ENCODE peak calls at places on chromosomes 7 and 10, in nine cellular contexts. F is astrocyte of the spinal cord, Y is lung, V is thyroid gland, L is thoracic aorta, K is IMR-90, S is ovary, M is AG04449, W is tibial artery. A is an unnamed sample.

GRCh38 chr10:14837003-14837755 is 658 bp downstream of the CDNF start:
- DNase-seq in V (no peak), F (no peak), L (no peak), S (no peak), K (no peak), W (no peak), Y (no peak), M (no peak), A (no peak)

GRCh38 chr7:27212587-27213149 is 12.8 kb upstream of the HOXA13 start:
- DNase-seq in Y (no peak), S (no peak), L (no peak), V (no peak), W (peak), F (no peak), K (no peak), M (no peak), A (no peak)

GRCh38 chr10:91977501-91977900 is 53.9 kb downstream of the BTAF1 start:
- DNase-seq in M (no peak), V (no peak), K (no peak), S (no peak), Y (no peak), F (no peak), W (no peak), L (no peak), A (no peak)

GRCh38 chr10:118737594-118738302 is 17.0 kb downstream of the CACUL1 start:
- DNase-seq in Y (no peak), K (no peak), S (no peak), M (no peak), L (no peak), W (no peak), F (no peak), V (no peak), A (no peak)

GRCh38 chr10:113565364-113565763 is 12.5 kb downstream of the HABP2 start:
- DNase-seq in V (no peak), Y (no peak), F (no peak), L (no peak), S (no peak), W (no peak), M (no peak), K (no peak), A (no peak)

GRCh38 chr7:20240080-20240926 is 23.1 kb upstream of the MACC1 start:
- DNase-seq in W (no peak), S (no peak), Y (no peak), F (no peak), M (no peak), V (no peak), K (no peak), L (no peak), A (no peak)

GRCh38 chr10:64038097-64038496 is 516.9 kb downstream of the REEP3 start:
- DNase-seq in F (no peak), M (no peak), W (no peak), K (no peak), Y (no peak), S (no peak), V (no peak), L (no peak), A (no peak)

GRCh38 chr7:725223-726005 is 1.1 kb upstream of the DNAAF5 start:
- DNase-seq in W (no peak), S (peak), K (peak), Y (no peak), L (no peak), M (no peak), F (peak), V (no peak), A (peak)

GRCh38 chr7:74401137-74401859 is 52.4 kb upstream of the GTF2IRD1 start:
- DNase-seq in V (peak), K (peak), F (peak), L (no peak), M (no peak), S (peak), W (peak), Y (peak), A (peak)

GRCh38 chr7:29987083-29987482 is 2.5 kb downstream of the SCRN1 start:
- DNase-seq in Y (no peak), L (no peak), V (no peak), K (peak), S (no peak), M (no peak), W (no peak), F (peak), A (peak)

GRCh38 chr7:43431020-43431595 is 151.8 kb upstream of the STK17A start:
- DNase-seq in V (no peak), K (peak), W (no peak), L (no peak), M (no peak), S (no peak), Y (no peak), F (peak), A (peak)

GRCh38 chr10:47340613-47341170 is 7.5 kb upstream of the RBP3 start:
- DNase-seq in Y (peak), W (peak), S (peak), V (peak), F (peak), K (peak), L (no peak), M (no peak), A (peak)

DNA sequence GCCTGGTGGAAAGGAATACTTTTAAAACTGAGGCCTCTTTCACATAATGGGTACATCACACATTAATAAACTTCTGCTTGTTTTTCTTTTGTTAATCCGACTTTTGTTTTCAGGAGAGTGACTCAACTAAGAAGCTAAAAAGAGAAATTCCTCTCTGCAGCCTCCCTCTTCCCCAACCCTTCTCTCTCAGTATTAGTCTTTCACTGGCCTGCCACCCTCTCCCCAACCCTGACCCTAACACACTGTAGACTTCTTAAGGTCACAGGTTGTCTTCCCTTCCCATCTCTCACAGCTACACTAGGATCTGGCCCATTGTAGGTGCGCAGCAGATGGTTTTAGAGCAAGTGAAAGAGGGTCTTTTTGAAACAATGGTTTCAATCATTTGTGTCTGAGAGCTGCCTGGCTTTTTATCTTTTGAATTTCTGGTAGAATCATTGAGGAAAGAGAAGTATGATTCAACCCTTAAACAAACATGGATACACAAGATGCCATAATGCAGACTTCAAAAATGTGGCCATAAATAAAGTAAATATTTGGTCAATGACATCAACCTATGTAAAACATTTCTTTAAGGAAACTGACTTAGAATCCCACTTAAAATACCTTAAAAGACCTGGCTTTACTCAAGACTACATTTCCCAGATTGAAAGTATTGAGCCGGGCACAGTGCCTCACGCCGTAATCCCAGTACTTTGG is 17.9 kb upstream of the FFAR4 start:
- DNase-seq in S (no peak), K (peak), W (no peak), V (no peak), Y (no peak), L (no peak), F (peak), M (peak), A (peak)
- TF ChIP-seq CTCF in S (no peak), K (no peak), W (no peak), V (no peak), Y (no peak), L (no peak), F (no peak), M (no peak), A (no peak)

GRCh38 chr7:107580716-107581383 is 804 bp downstream of the BCAP29 start:
- DNase-seq in F (no peak), Y (no peak), W (no peak), L (no peak), V (no peak), S (no peak), K (no peak), M (no peak), A (no peak)

GRCh38 chr7:107581387-107582013 is 1.5 kb downstream of the BCAP29 start:
- DNase-seq in L (no peak), K (no peak), M (no peak), W (no peak), F (peak), V (no peak), Y (no peak), S (no peak), A (no peak)

GRCh38 chr7:107582906-107583305 is 2.9 kb downstream of the BCAP29 start:
- DNase-seq in Y (no peak), S (no peak), V (no peak), K (no peak), W (no peak), M (no peak), F (no peak), L (no peak), A (no peak)

GRCh38 chr7:107579546-107579880 is 533 bp upstream of the BCAP29 start:
- DNase-seq in V (no peak), M (no peak), S (no peak), Y (no peak), K (peak), L (no peak), W (no peak), F (no peak), A (no peak)

DNA sequence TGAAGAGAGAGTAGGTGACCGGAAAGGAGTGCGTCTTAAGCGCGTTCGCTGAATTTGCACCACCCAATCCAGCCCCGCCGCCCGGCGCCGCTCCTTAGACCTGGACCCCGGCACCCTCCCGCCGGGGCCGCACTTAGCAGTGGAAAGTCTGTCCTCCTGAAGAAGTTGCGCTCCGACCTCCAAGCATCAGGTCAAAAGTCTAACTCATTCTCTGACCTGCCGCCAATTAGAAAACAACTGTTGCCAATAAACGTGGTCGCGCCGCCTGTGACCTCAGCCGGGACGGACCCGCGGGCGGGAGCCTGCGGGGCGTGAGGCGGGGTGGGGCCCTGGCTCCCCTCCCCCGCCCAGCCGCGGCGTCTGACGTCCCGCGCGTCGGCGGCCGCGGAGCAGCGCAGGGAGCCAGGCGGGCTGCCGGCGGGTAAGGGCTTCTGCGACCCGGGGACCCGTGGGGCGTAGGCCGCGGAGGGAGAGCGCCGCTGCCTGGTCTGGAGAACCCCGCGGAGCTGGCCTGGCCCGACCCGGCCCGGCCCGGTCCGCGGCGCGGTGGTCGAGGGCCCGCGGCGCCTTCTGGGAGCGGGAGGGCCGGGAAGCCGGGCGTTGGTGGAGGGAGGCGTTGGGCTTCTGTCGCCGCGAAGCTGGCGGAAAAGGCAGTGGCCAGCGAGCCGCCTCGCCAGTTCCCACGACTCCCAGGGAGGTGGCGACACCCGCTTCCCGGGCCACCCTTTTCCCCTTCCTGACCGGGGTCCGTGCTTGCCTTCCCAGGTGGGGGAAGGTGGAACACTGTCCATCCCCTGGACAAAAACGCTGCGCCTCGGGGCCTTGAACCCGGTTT is at the start of gene BCAP29:
- DNase-seq in K (peak), W (peak), S (peak), L (no peak), M (no peak), Y (peak), F (peak), V (peak), A (peak)
- TF ChIP-seq CTCF in K (peak), W (peak), S (no peak), L (peak), M (peak), Y (no peak), F (peak), V (peak), A (peak)

GRCh38 chr7:100091411-100092181 is 2.8 kb downstream of the COPS6 start:
- DNase-seq in K (peak), S (no peak), F (no peak), V (no peak), W (no peak), Y (no peak), L (no peak), M (no peak), A (peak)
- TF ChIP-seq CTCF in K (peak), S (no peak), F (peak), V (no peak), W (no peak), Y (no peak), L (no peak), M (no peak), A (peak)

GRCh38 chr7:38625866-38626265 is 5.3 kb downstream of the AMPH start:
- DNase-seq in K (no peak), M (no peak), V (no peak), L (no peak), S (no peak), Y (no peak), F (no peak), W (no peak), A (no peak)
- TF ChIP-seq CTCF in K (no peak), M (no peak), V (no peak), L (no peak), S (no peak), Y (no peak), F (no peak), W (no peak), A (no peak)

DNA sequence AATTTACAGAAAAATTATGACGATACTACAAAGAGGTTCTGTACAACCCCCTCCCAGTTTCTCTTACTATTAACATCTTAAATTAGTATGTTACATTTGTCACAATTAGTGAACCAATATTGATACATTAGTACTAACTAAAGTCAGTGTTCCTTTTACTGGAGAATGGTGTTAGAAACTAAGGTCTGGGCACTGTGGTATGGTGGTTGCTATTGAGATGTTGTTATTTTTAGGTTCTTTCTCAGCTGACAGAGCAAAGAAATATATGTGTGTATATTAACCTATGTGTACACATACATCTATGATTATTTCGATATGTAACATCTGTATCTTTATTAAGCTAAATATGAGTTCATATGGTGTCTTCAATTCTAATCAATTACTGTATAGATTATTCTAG is 11.7 kb upstream of the CFTR start:
- DNase-seq in F (no peak), S (no peak), L (no peak), W (no peak), V (no peak), Y (no peak), M (no peak), K (no peak), A (no peak)
- TF ChIP-seq CTCF in F (no peak), S (no peak), L (no peak), W (no peak), V (no peak), Y (no peak), M (no peak), K (no peak), A (no peak)

DNA sequence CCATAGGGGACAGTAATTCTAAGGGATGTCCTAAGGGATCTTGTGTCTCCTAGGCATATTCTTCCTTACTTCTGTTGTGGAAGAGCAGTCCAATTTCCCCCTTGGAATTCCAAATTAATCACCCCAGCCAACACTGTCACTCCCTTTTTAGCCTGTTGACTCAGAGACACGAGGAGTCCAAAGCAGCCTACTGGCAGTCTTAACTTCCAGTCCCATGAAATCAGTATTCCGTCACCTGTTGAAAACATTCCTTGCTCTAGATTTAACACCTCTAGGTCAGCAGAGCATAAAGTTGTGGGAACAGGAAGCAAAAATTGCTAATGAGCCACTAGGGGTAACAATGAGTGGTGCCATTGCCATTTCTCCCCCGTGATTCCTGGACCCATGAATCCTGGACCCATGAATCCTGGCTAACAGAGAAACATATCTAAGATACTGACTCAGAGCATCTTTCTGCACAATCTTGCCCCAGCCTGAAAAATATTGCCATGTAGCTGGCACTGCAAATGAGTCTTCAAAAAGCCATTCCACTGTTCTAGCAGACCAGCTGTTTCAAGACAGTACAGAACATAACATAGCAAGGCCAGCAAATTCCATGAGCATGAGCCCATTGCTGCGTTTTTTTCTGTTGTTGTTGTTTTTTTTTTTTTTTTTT is 252.7 kb upstream of the PTER start:
- DNase-seq in V (no peak), W (no peak), Y (no peak), L (no peak), F (no peak), M (no peak), K (no peak), S (no peak), A (no peak)
- TF ChIP-seq CTCF in V (no peak), W (no peak), Y (no peak), L (no peak), F (no peak), M (no peak), K (no peak), S (no peak), A (no peak)

DNA sequence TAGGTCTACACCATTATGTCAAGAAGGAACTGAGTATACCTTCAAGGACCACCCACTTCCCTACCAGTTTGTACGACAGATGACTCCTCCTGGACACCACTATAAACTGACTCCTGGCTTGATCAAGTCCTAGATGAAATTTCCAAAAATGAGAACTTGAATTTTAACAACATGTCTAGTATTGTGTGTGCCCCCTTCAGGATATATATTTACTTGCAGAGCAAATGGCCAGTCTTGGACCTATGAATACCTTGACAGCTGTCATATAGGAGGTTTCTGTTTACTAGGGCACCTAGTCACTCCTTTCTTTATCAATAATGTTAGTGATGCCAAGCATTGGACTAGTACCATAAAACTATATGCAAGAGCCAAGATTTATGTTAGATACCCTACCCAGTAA is 94.1 kb upstream of the TMEM26 start:
- DNase-seq in Y (no peak), S (no peak), K (no peak), L (no peak), V (no peak), M (no peak), W (no peak), F (no peak), A (no peak)
- TF ChIP-seq CTCF in Y (no peak), S (no peak), K (no peak), L (no peak), V (no peak), M (no peak), W (no peak), F (no peak), A (peak)

A was measured in HFFc6.